ENCODE peak calls at places on chromosomes 5 and 9, in six cellular contexts. U, B, A, F, K and G are unnamed samples.

GRCh38 chr5:149144637-149145036 is 3.3 kb downstream of the ABLIM3 start:
- DNase-seq in U (no peak), B (peak), A (no peak), F (no peak), K (no peak), G (no peak)

GRCh38 chr5:148740966-148741742 is 85.3 kb upstream of the ADRB2 start:
- DNase-seq in U (peak), B (peak), A (peak), F (no peak), K (no peak), G (no peak)

GRCh38 chr5:1314564-1314982 is 19.7 kb upstream of the TERT start:
- DNase-seq in U (no peak), B (no peak), A (no peak), F (peak), K (peak), G (no peak)

GRCh38 chr9:23596913-23597634 is 229.0 kb downstream of the ELAVL2 start:
- DNase-seq in U (no peak), B (no peak), A (no peak), F (no peak), K (no peak), G (no peak)

GRCh38 chr5:554284-554988 is 30.2 kb upstream of the SLC9A3 start:
- DNase-seq in U (no peak), B (no peak), A (no peak), F (peak), K (no peak), G (peak)

GRCh38 chr5:141725909-141726308 is 43.9 kb upstream of the ARAP3 start:
- DNase-seq in U (peak), B (no peak), A (no peak), F (no peak), K (no peak), G (no peak)

GRCh38 chr9:87954230-87954629 is 20.1 kb downstream of the CDK20 start:
- DNase-seq in U (no peak), B (no peak), A (no peak), F (no peak), K (no peak), G (no peak)

GRCh38 chr9:1978941-1979340 is 36.2 kb upstream of the SMARCA2 start:
- DNase-seq in U (no peak), B (peak), A (peak), F (no peak), K (no peak), G (no peak)

GRCh38 chr5:112960316-112960715 is 16.3 kb upstream of the DCP2 start:
- DNase-seq in U (no peak), B (no peak), A (no peak), F (no peak), K (no peak), G (no peak)

GRCh38 chr9:136061405-136061804 is 33.7 kb downstream of the NACC2 start:
- DNase-seq in U (no peak), B (no peak), A (no peak), F (no peak), K (peak), G (peak)

GRCh38 chr5:1826235-1826980 is 25.2 kb downstream of the NDUFS6 start:
- DNase-seq in U (no peak), B (no peak), A (no peak), F (no peak), K (peak), G (peak)

GRCh38 chr5:60483046-60483445 is 216.9 kb downstream of the DEPDC1B start:
- DNase-seq in U (no peak), B (peak), A (no peak), F (no peak), K (no peak), G (no peak)

GRCh38 chr9:129077236-129077635 is 3.7 kb upstream of the DOLPP1 start:
- DNase-seq in U (no peak), B (no peak), A (no peak), F (no peak), K (no peak), G (no peak)

GRCh38 chr5:157464518-157465171 is 4.6 kb downstream of the NIPAL4 start:
- DNase-seq in U (peak), B (peak), A (peak), F (peak), K (no peak), G (no peak)

GRCh38 chr5:79560774-79561524 is 47.0 kb upstream of the HOMER1 start:
- DNase-seq in U (peak), B (peak), A (peak), F (no peak), K (no peak), G (no peak)

GRCh38 chr5:149581931-149582768 is 852 bp downstream of the ARHGEF37 start:
- DNase-seq in U (no peak), B (no peak), A (peak), F (no peak), K (no peak), G (no peak)

GRCh38 chr5:98928802-98929122 is at the start of gene CHD1:
- DNase-seq in U (peak), B (peak), A (peak), F (peak), K (peak), G (peak)

GRCh38 chr5:2755811-2756210 is 4.3 kb upstream of the IRX2 start:
- DNase-seq in U (no peak), B (no peak), A (no peak), F (no peak), K (no peak), G (peak)

GRCh38 chr5:135332519-135333150 is 66.4 kb downstream of the MACROH2A1 start:
- DNase-seq in U (peak), B (peak), A (peak), F (no peak), K (no peak), G (no peak)

GRCh38 chr9:71524446-71524845 is 243.9 kb downstream of the CEMIP2 start:
- DNase-seq in U (no peak), B (no peak), A (no peak), F (no peak), K (no peak), G (no peak)

GRCh38 chr5:1515921-1516571 is 7.7 kb downstream of the LPCAT1 start:
- DNase-seq in U (peak), B (peak), A (no peak), F (peak), K (peak), G (peak)

GRCh38 chr5:72895758-72896157 is 60.1 kb upstream of the FCHO2 start:
- DNase-seq in U (no peak), B (no peak), A (no peak), F (no peak), K (no peak), G (no peak)

GRCh38 chr5:77958642-77959315 is 182.6 kb upstream of the TBCA start:
- DNase-seq in U (no peak), B (no peak), A (no peak), F (no peak), K (no peak), G (no peak)

GRCh38 chr5:34652466-34652865 is 3.7 kb upstream of the RAI14 start:
- DNase-seq in U (no peak), B (no peak), A (no peak), F (no peak), K (no peak), G (no peak)

GRCh38 chr5:96881511-96882115 is 5.3 kb downstream of the ERAP2 start:
- DNase-seq in U (peak), B (peak), A (peak), F (no peak), K (no peak), G (no peak)

GRCh38 chr5:53339962-53340540 is 140.4 kb upstream of the FST start:
- DNase-seq in U (no peak), B (no peak), A (no peak), F (no peak), K (no peak), G (no peak)

GRCh38 chr5:90902170-90902569 is 343.6 kb downstream of the ADGRV1 start:
- DNase-seq in U (no peak), B (no peak), A (no peak), F (no peak), K (no peak), G (no peak)

GRCh38 chr9:463455-464125 is 248.9 kb downstream of the DOCK8 start:
- DNase-seq in U (no peak), B (peak), A (no peak), F (no peak), K (no peak), G (no peak)

GRCh38 chr5:179415291-179416060 is 70.2 kb upstream of the ADAMTS2 start:
- DNase-seq in U (no peak), B (no peak), A (no peak), F (no peak), K (no peak), G (peak)

GRCh38 chr9:123948290-123948689 is 18.4 kb upstream of the DENND1A start:
- DNase-seq in U (no peak), B (no peak), A (no peak), F (no peak), K (no peak), G (no peak)

GRCh38 chr5:91101777-91102379 is 281.2 kb downstream of the ARRDC3 start:
- DNase-seq in U (peak), B (peak), A (peak), F (peak), K (peak), G (peak)

GRCh38 chr5:143314664-143315063 is 88.8 kb downstream of the NR3C1 start:
- DNase-seq in U (peak), B (peak), A (peak), F (no peak), K (no peak), G (no peak)

GRCh38 chr9:112115109-112115508 is 60.0 kb downstream of the SUSD1 start:
- DNase-seq in U (no peak), B (no peak), A (no peak), F (no peak), K (no peak), G (no peak)